ENCODE peak calls at places on chromosomes 11 and 22, in four cellular contexts. S is NCI-H1105, T is NCI-H774, O is Caco-2. I is an unnamed sample.

GRCh38 chr22:49667236-49667635 is 160.4 kb downstream of the BRD1 start:
- DNase-seq in S (no peak), T (no peak), O (no peak), I (no peak)

GRCh38 chr11:118918128-118918685 is 7.5 kb downstream of the BCL9L start:
- DNase-seq in S (no peak), T (peak), O (peak), I (peak)

GRCh38 chr11:46134540-46134939 is 13.3 kb upstream of the PHF21A start:
- DNase-seq in T (no peak), O (no peak), S (no peak), I (no peak)

GRCh38 chr11:19311306-19312030 is 70.7 kb upstream of the E2F8 start:
- DNase-seq in O (peak), T (peak), S (peak), I (no peak)

GRCh38 chr11:92859290-92859689 is 110.2 kb upstream of the MTNR1B start:
- DNase-seq in T (no peak), O (no peak), S (peak), I (no peak)

GRCh38 chr11:67056640-67057409 is at the start of gene RHOD:
- DNase-seq in S (no peak), O (peak), T (no peak), I (no peak)

GRCh38 chr22:20610757-20611156 is 103.3 kb downstream of the MED15 start:
- DNase-seq in T (no peak), O (no peak), S (no peak), I (no peak)

GRCh38 chr11:97269527-97269926 is 879.7 kb downstream of the JRKL start:
- DNase-seq in T (no peak), O (peak), S (no peak), I (no peak)

GRCh38 chr22:46607483-46608114 is 12.6 kb upstream of the GRAMD4 start:
- DNase-seq in S (no peak), T (no peak), O (no peak), I (no peak)

GRCh38 chr11:105918039-105918438 is 104.0 kb downstream of the MSANTD4 start:
- DNase-seq in O (no peak), S (no peak), T (no peak), I (no peak)

GRCh38 chr11:68342459-68343158 is 30.2 kb downstream of the LRP5 start:
- DNase-seq in S (no peak), T (no peak), O (peak), I (no peak)

GRCh38 chr11:65528819-65529350 is 4.0 kb downstream of the SCYL1 start:
- DNase-seq in S (no peak), O (no peak), T (no peak), I (no peak)

GRCh38 chr22:19292262-19293230 is 1.0 kb upstream of the CLTCL1 start:
- DNase-seq in T (peak), S (no peak), O (no peak), I (no peak)

GRCh38 chr11:59206635-59207034 is 6.1 kb downstream of the MPEG1 start:
- DNase-seq in O (peak), T (no peak), S (peak), I (no peak)

GRCh38 chr11:134800826-134801225 is 388.8 kb upstream of the B3GAT1 start:
- DNase-seq in S (no peak), O (no peak), T (no peak), I (no peak)

GRCh38 chr11:27081056-27081455 is 40.4 kb downstream of the BBOX1 start:
- DNase-seq in O (no peak), S (no peak), T (no peak), I (no peak)

GRCh38 chr11:47408598-47409439 is 429 bp downstream of the SLC39A13 start:
- DNase-seq in O (no peak), S (no peak), T (no peak), I (peak)

GRCh38 chr11:8060801-8061554 is 20.0 kb upstream of the TUB start:
- DNase-seq in O (no peak), S (no peak), T (no peak), I (peak)

GRCh38 chr11:61406067-61406466 is 13.7 kb downstream of the TMEM216 start:
- DNase-seq in T (no peak), O (no peak), S (no peak), I (no peak)

GRCh38 chr11:126585388-126586302 is 230.2 kb downstream of the ST3GAL4 start:
- DNase-seq in T (peak), O (no peak), S (peak), I (peak)

GRCh38 chr11:64590763-64591221 is at the start of gene SLC22A12:
- DNase-seq in S (no peak), O (no peak), T (no peak), I (no peak)

GRCh38 chr11:111309516-111309915 is 11.2 kb downstream of the POU2AF3 start:
- DNase-seq in S (no peak), O (peak), T (no peak), I (no peak)

GRCh38 chr11:76169473-76169881 is 36.8 kb downstream of the WNT11 start:
- DNase-seq in S (no peak), T (no peak), O (no peak), I (no peak)

GRCh38 chr11:65352783-65353182 is 1.8 kb upstream of the TIGD3 start:
- DNase-seq in T (no peak), S (no peak), O (no peak), I (no peak)

GRCh38 chr11:47565340-47566165 is at the start of gene PTPMT1:
- DNase-seq in T (peak), O (peak), S (peak), I (no peak)

GRCh38 chr11:17682848-17683247 is 36.5 kb upstream of the MYOD1 start:
- DNase-seq in S (no peak), O (no peak), T (no peak), I (no peak)

GRCh38 chr11:78292109-78292803 is 103.5 kb downstream of the USP35 start:
- DNase-seq in S (no peak), O (no peak), T (no peak), I (no peak)

GRCh38 chr22:48919851-48920589 is 907.7 kb downstream of the BRD1 start:
- DNase-seq in T (no peak), S (no peak), O (no peak), I (no peak)

GRCh38 chr11:127000291-127000968 is at the start of gene KIRREL3:
- DNase-seq in O (no peak), S (peak), T (no peak), I (no peak)

I was measured in GM04503.